ENCODE peak calls at places on chromosomes 4 and X, in seven cellular contexts. One of them, this sample, is unnamed.

GRCh38 chr4:101192244-101192643 is 155.1 kb downstream of the PPP3CA start:
- DNase-seq in stimulated activated CD4-positive, alpha-beta T cell treated with anti-CD3 and anti-CD28 coated beads, Interleukin-2, amount 100 ng/mL, for 48 hours: no peak
- DNase-seq in NCI-H1694 treated with DMSO at 0.1 percent for 48 hours: no peak
- DNase-seq in activated naive CD8-positive, alpha-beta T cell treated with anti-CD3 and anti-CD28 coated beads for 36 hours: no peak
- DNase-seq in SHP77 treated with DMSO at 0.1 percent for 48 hours: no peak
- DNase-seq in BE2C: no peak
- DNase-seq in sciatic nerve: no peak
- DNase-seq in this sample: no peak

GRCh38 chr4:53855886-53856260 is 208.5 kb downstream of the CHIC2 start:
- DNase-seq in activated naive CD8-positive, alpha-beta T cell treated with anti-CD3 and anti-CD28 coated beads for 36 hours: no peak
- DNase-seq in SHP77 treated with DMSO at 0.1 percent for 48 hours: no peak
- DNase-seq in BE2C: no peak
- DNase-seq in sciatic nerve: no peak
- DNase-seq in NCI-H1694 treated with DMSO at 0.1 percent for 48 hours: no peak
- DNase-seq in stimulated activated CD4-positive, alpha-beta T cell treated with anti-CD3 and anti-CD28 coated beads, Interleukin-2, amount 100 ng/mL, for 48 hours: no peak
- DNase-seq in this sample: peak; percentile 91

GRCh38 chrX:41405551-41405950 is 41.6 kb upstream of the NYX start:
- DNase-seq in sciatic nerve: no peak
- DNase-seq in NCI-H1694 treated with DMSO at 0.1 percent for 48 hours: no peak
- DNase-seq in SHP77 treated with DMSO at 0.1 percent for 48 hours: no peak
- DNase-seq in BE2C: no peak
- DNase-seq in activated naive CD8-positive, alpha-beta T cell treated with anti-CD3 and anti-CD28 coated beads for 36 hours: no peak
- DNase-seq in stimulated activated CD4-positive, alpha-beta T cell treated with anti-CD3 and anti-CD28 coated beads, Interleukin-2, amount 100 ng/mL, for 48 hours: no peak
- DNase-seq in this sample: no peak

GRCh38 chr4:17544205-17544604 is 29.2 kb downstream of the CLRN2 start:
- DNase-seq in activated naive CD8-positive, alpha-beta T cell treated with anti-CD3 and anti-CD28 coated beads for 36 hours: no peak
- DNase-seq in sciatic nerve: no peak
- DNase-seq in stimulated activated CD4-positive, alpha-beta T cell treated with anti-CD3 and anti-CD28 coated beads, Interleukin-2, amount 100 ng/mL, for 48 hours: no peak
- DNase-seq in NCI-H1694 treated with DMSO at 0.1 percent for 48 hours: no peak
- DNase-seq in SHP77 treated with DMSO at 0.1 percent for 48 hours: peak; percentile 37
- DNase-seq in BE2C: no peak
- DNase-seq in this sample: no peak

GRCh38 chr4:183255487-183255886 is 64.6 kb downstream of the CLDN22 start:
- DNase-seq in BE2C: no peak
- DNase-seq in NCI-H1694 treated with DMSO at 0.1 percent for 48 hours: no peak
- DNase-seq in activated naive CD8-positive, alpha-beta T cell treated with anti-CD3 and anti-CD28 coated beads for 36 hours: no peak
- DNase-seq in SHP77 treated with DMSO at 0.1 percent for 48 hours: no peak
- DNase-seq in sciatic nerve: no peak
- DNase-seq in stimulated activated CD4-positive, alpha-beta T cell treated with anti-CD3 and anti-CD28 coated beads, Interleukin-2, amount 100 ng/mL, for 48 hours: no peak
- DNase-seq in this sample: no peak

GRCh38 chrX:68940601-68941000 is 111.8 kb downstream of the EFNB1 start:
- DNase-seq in stimulated activated CD4-positive, alpha-beta T cell treated with anti-CD3 and anti-CD28 coated beads, Interleukin-2, amount 100 ng/mL, for 48 hours: no peak
- DNase-seq in sciatic nerve: no peak
- DNase-seq in SHP77 treated with DMSO at 0.1 percent for 48 hours: no peak
- DNase-seq in NCI-H1694 treated with DMSO at 0.1 percent for 48 hours: no peak
- DNase-seq in activated naive CD8-positive, alpha-beta T cell treated with anti-CD3 and anti-CD28 coated beads for 36 hours: no peak
- DNase-seq in BE2C: no peak
- DNase-seq in this sample: no peak

GRCh38 chrX:135513140-135513535 is 7.3 kb upstream of the INTS6L start:
- DNase-seq in SHP77 treated with DMSO at 0.1 percent for 48 hours: no peak
- DNase-seq in stimulated activated CD4-positive, alpha-beta T cell treated with anti-CD3 and anti-CD28 coated beads, Interleukin-2, amount 100 ng/mL, for 48 hours: no peak
- DNase-seq in NCI-H1694 treated with DMSO at 0.1 percent for 48 hours: no peak
- DNase-seq in activated naive CD8-positive, alpha-beta T cell treated with anti-CD3 and anti-CD28 coated beads for 36 hours: no peak
- DNase-seq in BE2C: no peak
- DNase-seq in sciatic nerve: no peak
- DNase-seq in this sample: no peak

GRCh38 chr4:3836041-3836801 is 70.0 kb downstream of the ADRA2C start:
- DNase-seq in SHP77 treated with DMSO at 0.1 percent for 48 hours: no peak
- DNase-seq in stimulated activated CD4-positive, alpha-beta T cell treated with anti-CD3 and anti-CD28 coated beads, Interleukin-2, amount 100 ng/mL, for 48 hours: no peak
- DNase-seq in NCI-H1694 treated with DMSO at 0.1 percent for 48 hours: no peak
- DNase-seq in sciatic nerve: no peak
- DNase-seq in activated naive CD8-positive, alpha-beta T cell treated with anti-CD3 and anti-CD28 coated beads for 36 hours: no peak
- DNase-seq in BE2C: peak; percentile 41
- DNase-seq in this sample: no peak

GRCh38 chrX:72030431-72030830 is 101.3 kb downstream of the RTL5 start:
- DNase-seq in activated naive CD8-positive, alpha-beta T cell treated with anti-CD3 and anti-CD28 coated beads for 36 hours: no peak
- DNase-seq in NCI-H1694 treated with DMSO at 0.1 percent for 48 hours: no peak
- DNase-seq in sciatic nerve: no peak
- DNase-seq in stimulated activated CD4-positive, alpha-beta T cell treated with anti-CD3 and anti-CD28 coated beads, Interleukin-2, amount 100 ng/mL, for 48 hours: no peak
- DNase-seq in SHP77 treated with DMSO at 0.1 percent for 48 hours: no peak
- DNase-seq in BE2C: no peak
- DNase-seq in this sample: no peak

GRCh38 chr4:47315346-47315745 is 148.2 kb downstream of the COMMD8 start:
- DNase-seq in sciatic nerve: no peak
- DNase-seq in NCI-H1694 treated with DMSO at 0.1 percent for 48 hours: no peak
- DNase-seq in activated naive CD8-positive, alpha-beta T cell treated with anti-CD3 and anti-CD28 coated beads for 36 hours: no peak
- DNase-seq in SHP77 treated with DMSO at 0.1 percent for 48 hours: no peak
- DNase-seq in BE2C: no peak
- DNase-seq in stimulated activated CD4-positive, alpha-beta T cell treated with anti-CD3 and anti-CD28 coated beads, Interleukin-2, amount 100 ng/mL, for 48 hours: no peak
- DNase-seq in this sample: peak; percentile 80

GRCh38 chrX:17613979-17614572 is 123.2 kb upstream of the SCML1 start:
- DNase-seq in activated naive CD8-positive, alpha-beta T cell treated with anti-CD3 and anti-CD28 coated beads for 36 hours: peak; percentile 16
- DNase-seq in SHP77 treated with DMSO at 0.1 percent for 48 hours: no peak
- DNase-seq in BE2C: no peak
- DNase-seq in sciatic nerve: no peak
- DNase-seq in NCI-H1694 treated with DMSO at 0.1 percent for 48 hours: no peak
- DNase-seq in stimulated activated CD4-positive, alpha-beta T cell treated with anti-CD3 and anti-CD28 coated beads, Interleukin-2, amount 100 ng/mL, for 48 hours: no peak
- DNase-seq in this sample: peak; percentile 51

GRCh38 chr4:105637409-105638258 is 70.9 kb downstream of the INTS12 start:
- DNase-seq in SHP77 treated with DMSO at 0.1 percent for 48 hours: peak; percentile 45
- DNase-seq in BE2C: peak; percentile 79
- DNase-seq in stimulated activated CD4-positive, alpha-beta T cell treated with anti-CD3 and anti-CD28 coated beads, Interleukin-2, amount 100 ng/mL, for 48 hours: no peak
- DNase-seq in activated naive CD8-positive, alpha-beta T cell treated with anti-CD3 and anti-CD28 coated beads for 36 hours: no peak
- DNase-seq in sciatic nerve: peak; percentile 80
- DNase-seq in NCI-H1694 treated with DMSO at 0.1 percent for 48 hours: peak; percentile 3
- DNase-seq in this sample: peak; percentile 3

GRCh38 chr4:4327652-4328121 is 37.6 kb downstream of the ZBTB49 start:
- DNase-seq in BE2C: peak; percentile 42
- DNase-seq in activated naive CD8-positive, alpha-beta T cell treated with anti-CD3 and anti-CD28 coated beads for 36 hours: no peak
- DNase-seq in sciatic nerve: peak; percentile 55
- DNase-seq in NCI-H1694 treated with DMSO at 0.1 percent for 48 hours: no peak
- DNase-seq in stimulated activated CD4-positive, alpha-beta T cell treated with anti-CD3 and anti-CD28 coated beads, Interleukin-2, amount 100 ng/mL, for 48 hours: no peak
- DNase-seq in SHP77 treated with DMSO at 0.1 percent for 48 hours: no peak
- DNase-seq in this sample: no peak

GRCh38 chr4:155666701-155667537 is at the start of gene GUCY1A1:
- DNase-seq in BE2C: peak; percentile 71
- DNase-seq in SHP77 treated with DMSO at 0.1 percent for 48 hours: peak; percentile 33
- DNase-seq in activated naive CD8-positive, alpha-beta T cell treated with anti-CD3 and anti-CD28 coated beads for 36 hours: peak; percentile 24
- DNase-seq in stimulated activated CD4-positive, alpha-beta T cell treated with anti-CD3 and anti-CD28 coated beads, Interleukin-2, amount 100 ng/mL, for 48 hours: peak; percentile 4
- DNase-seq in sciatic nerve: peak; percentile 62
- DNase-seq in NCI-H1694 treated with DMSO at 0.1 percent for 48 hours: no peak
- DNase-seq in this sample: no peak

GRCh38 chr4:181261279-181261678 is 981.9 kb upstream of the TENM3 start:
- DNase-seq in activated naive CD8-positive, alpha-beta T cell treated with anti-CD3 and anti-CD28 coated beads for 36 hours: no peak
- DNase-seq in stimulated activated CD4-positive, alpha-beta T cell treated with anti-CD3 and anti-CD28 coated beads, Interleukin-2, amount 100 ng/mL, for 48 hours: no peak
- DNase-seq in sciatic nerve: no peak
- DNase-seq in NCI-H1694 treated with DMSO at 0.1 percent for 48 hours: no peak
- DNase-seq in BE2C: no peak
- DNase-seq in SHP77 treated with DMSO at 0.1 percent for 48 hours: no peak
- DNase-seq in this sample: peak; percentile 32

GRCh38 chr4:166143227-166143626 is 270.2 kb downstream of the TLL1 start:
- DNase-seq in stimulated activated CD4-positive, alpha-beta T cell treated with anti-CD3 and anti-CD28 coated beads, Interleukin-2, amount 100 ng/mL, for 48 hours: no peak
- DNase-seq in sciatic nerve: no peak
- DNase-seq in BE2C: no peak
- DNase-seq in activated naive CD8-positive, alpha-beta T cell treated with anti-CD3 and anti-CD28 coated beads for 36 hours: peak; percentile 1
- DNase-seq in SHP77 treated with DMSO at 0.1 percent for 48 hours: no peak
- DNase-seq in NCI-H1694 treated with DMSO at 0.1 percent for 48 hours: no peak
- DNase-seq in this sample: no peak

GRCh38 chr4:156476359-156476758 is 495.2 kb downstream of the PDGFC start:
- DNase-seq in activated naive CD8-positive, alpha-beta T cell treated with anti-CD3 and anti-CD28 coated beads for 36 hours: no peak
- DNase-seq in stimulated activated CD4-positive, alpha-beta T cell treated with anti-CD3 and anti-CD28 coated beads, Interleukin-2, amount 100 ng/mL, for 48 hours: no peak
- DNase-seq in NCI-H1694 treated with DMSO at 0.1 percent for 48 hours: no peak
- DNase-seq in sciatic nerve: no peak
- DNase-seq in BE2C: no peak
- DNase-seq in SHP77 treated with DMSO at 0.1 percent for 48 hours: no peak
- DNase-seq in this sample: peak; percentile 98

GRCh38 chr4:71677568-71677967 is 106.3 kb downstream of the GC start:
- DNase-seq in activated naive CD8-positive, alpha-beta T cell treated with anti-CD3 and anti-CD28 coated beads for 36 hours: no peak
- DNase-seq in stimulated activated CD4-positive, alpha-beta T cell treated with anti-CD3 and anti-CD28 coated beads, Interleukin-2, amount 100 ng/mL, for 48 hours: no peak
- DNase-seq in SHP77 treated with DMSO at 0.1 percent for 48 hours: no peak
- DNase-seq in BE2C: no peak
- DNase-seq in sciatic nerve: no peak
- DNase-seq in NCI-H1694 treated with DMSO at 0.1 percent for 48 hours: no peak
- DNase-seq in this sample: no peak

GRCh38 chrX:48025561-48025960 is 18.8 kb downstream of the SPACA5 start:
- DNase-seq in sciatic nerve: no peak
- DNase-seq in BE2C: peak; percentile 42
- DNase-seq in activated naive CD8-positive, alpha-beta T cell treated with anti-CD3 and anti-CD28 coated beads for 36 hours: no peak
- DNase-seq in SHP77 treated with DMSO at 0.1 percent for 48 hours: no peak
- DNase-seq in stimulated activated CD4-positive, alpha-beta T cell treated with anti-CD3 and anti-CD28 coated beads, Interleukin-2, amount 100 ng/mL, for 48 hours: peak; percentile 31
- DNase-seq in NCI-H1694 treated with DMSO at 0.1 percent for 48 hours: peak; percentile 17
- DNase-seq in this sample: peak; percentile 61

GRCh38 chrX:40938418-40938817 is 146.8 kb upstream of the USP9X start:
- DNase-seq in SHP77 treated with DMSO at 0.1 percent for 48 hours: no peak
- DNase-seq in activated naive CD8-positive, alpha-beta T cell treated with anti-CD3 and anti-CD28 coated beads for 36 hours: no peak
- DNase-seq in sciatic nerve: no peak
- DNase-seq in BE2C: no peak
- DNase-seq in NCI-H1694 treated with DMSO at 0.1 percent for 48 hours: no peak
- DNase-seq in stimulated activated CD4-positive, alpha-beta T cell treated with anti-CD3 and anti-CD28 coated beads, Interleukin-2, amount 100 ng/mL, for 48 hours: no peak
- DNase-seq in this sample: peak; percentile 46

GRCh38 chrX:129653985-129654651 is 638 bp downstream of the APLN start:
- DNase-seq in NCI-H1694 treated with DMSO at 0.1 percent for 48 hours: no peak
- DNase-seq in sciatic nerve: peak; percentile 63
- DNase-seq in SHP77 treated with DMSO at 0.1 percent for 48 hours: no peak
- DNase-seq in stimulated activated CD4-positive, alpha-beta T cell treated with anti-CD3 and anti-CD28 coated beads, Interleukin-2, amount 100 ng/mL, for 48 hours: no peak
- DNase-seq in activated naive CD8-positive, alpha-beta T cell treated with anti-CD3 and anti-CD28 coated beads for 36 hours: peak; percentile 36
- DNase-seq in BE2C: peak; percentile 28
- DNase-seq in this sample: no peak

GRCh38 chrX:70219938-70220764 is 14.3 kb upstream of the AWAT1 start:
- DNase-seq in activated naive CD8-positive, alpha-beta T cell treated with anti-CD3 and anti-CD28 coated beads for 36 hours: no peak
- DNase-seq in stimulated activated CD4-positive, alpha-beta T cell treated with anti-CD3 and anti-CD28 coated beads, Interleukin-2, amount 100 ng/mL, for 48 hours: no peak
- DNase-seq in BE2C: no peak
- DNase-seq in SHP77 treated with DMSO at 0.1 percent for 48 hours: peak; percentile 87
- DNase-seq in sciatic nerve: no peak
- DNase-seq in NCI-H1694 treated with DMSO at 0.1 percent for 48 hours: peak; percentile 34
- DNase-seq in this sample: peak; percentile 1

GRCh38 chr4:95165926-95166524 is 382.7 kb downstream of the UNC5C start:
- DNase-seq in BE2C: peak; percentile 51
- DNase-seq in NCI-H1694 treated with DMSO at 0.1 percent for 48 hours: peak; percentile 44
- DNase-seq in SHP77 treated with DMSO at 0.1 percent for 48 hours: no peak
- DNase-seq in activated naive CD8-positive, alpha-beta T cell treated with anti-CD3 and anti-CD28 coated beads for 36 hours: peak; percentile 6
- DNase-seq in stimulated activated CD4-positive, alpha-beta T cell treated with anti-CD3 and anti-CD28 coated beads, Interleukin-2, amount 100 ng/mL, for 48 hours: no peak
- DNase-seq in sciatic nerve: no peak
- DNase-seq in this sample: peak; percentile 65

GRCh38 chrX:12360389-12360788 is 222.1 kb downstream of the FRMPD4 start:
- DNase-seq in stimulated activated CD4-positive, alpha-beta T cell treated with anti-CD3 and anti-CD28 coated beads, Interleukin-2, amount 100 ng/mL, for 48 hours: no peak
- DNase-seq in NCI-H1694 treated with DMSO at 0.1 percent for 48 hours: no peak
- DNase-seq in SHP77 treated with DMSO at 0.1 percent for 48 hours: no peak
- DNase-seq in activated naive CD8-positive, alpha-beta T cell treated with anti-CD3 and anti-CD28 coated beads for 36 hours: no peak
- DNase-seq in sciatic nerve: no peak
- DNase-seq in BE2C: no peak
- DNase-seq in this sample: peak; percentile 86

GRCh38 chr4:180028682-180029081 is 2214.5 kb upstream of the TENM3 start:
- DNase-seq in activated naive CD8-positive, alpha-beta T cell treated with anti-CD3 and anti-CD28 coated beads for 36 hours: peak; percentile 10
- DNase-seq in sciatic nerve: no peak
- DNase-seq in stimulated activated CD4-positive, alpha-beta T cell treated with anti-CD3 and anti-CD28 coated beads, Interleukin-2, amount 100 ng/mL, for 48 hours: no peak
- DNase-seq in BE2C: peak; percentile 82
- DNase-seq in SHP77 treated with DMSO at 0.1 percent for 48 hours: no peak
- DNase-seq in NCI-H1694 treated with DMSO at 0.1 percent for 48 hours: peak; percentile 1
- DNase-seq in this sample: peak; percentile 55

GRCh38 chr4:25568788-25569231 is 86.8 kb upstream of the SLC34A2 start:
- DNase-seq in NCI-H1694 treated with DMSO at 0.1 percent for 48 hours: no peak
- DNase-seq in activated naive CD8-positive, alpha-beta T cell treated with anti-CD3 and anti-CD28 coated beads for 36 hours: no peak
- DNase-seq in sciatic nerve: no peak
- DNase-seq in SHP77 treated with DMSO at 0.1 percent for 48 hours: no peak
- DNase-seq in BE2C: no peak
- DNase-seq in stimulated activated CD4-positive, alpha-beta T cell treated with anti-CD3 and anti-CD28 coated beads, Interleukin-2, amount 100 ng/mL, for 48 hours: no peak
- DNase-seq in this sample: no peak

GRCh38 chrX:42229533-42229932 is 306.2 kb upstream of the CASK start:
- DNase-seq in BE2C: no peak
- DNase-seq in NCI-H1694 treated with DMSO at 0.1 percent for 48 hours: no peak
- DNase-seq in sciatic nerve: no peak
- DNase-seq in stimulated activated CD4-positive, alpha-beta T cell treated with anti-CD3 and anti-CD28 coated beads, Interleukin-2, amount 100 ng/mL, for 48 hours: no peak
- DNase-seq in activated naive CD8-positive, alpha-beta T cell treated with anti-CD3 and anti-CD28 coated beads for 36 hours: no peak
- DNase-seq in SHP77 treated with DMSO at 0.1 percent for 48 hours: no peak
- DNase-seq in this sample: no peak

GRCh38 chrX:106730385-106730784 is 3.9 kb downstream of the RNF128 start:
- DNase-seq in stimulated activated CD4-positive, alpha-beta T cell treated with anti-CD3 and anti-CD28 coated beads, Interleukin-2, amount 100 ng/mL, for 48 hours: no peak
- DNase-seq in activated naive CD8-positive, alpha-beta T cell treated with anti-CD3 and anti-CD28 coated beads for 36 hours: no peak
- DNase-seq in BE2C: no peak
- DNase-seq in SHP77 treated with DMSO at 0.1 percent for 48 hours: no peak
- DNase-seq in NCI-H1694 treated with DMSO at 0.1 percent for 48 hours: no peak
- DNase-seq in sciatic nerve: no peak
- DNase-seq in this sample: peak; percentile 22

GRCh38 chrX:115367956-115368355 is 78.4 kb downstream of the LUZP4 start:
- DNase-seq in NCI-H1694 treated with DMSO at 0.1 percent for 48 hours: no peak
- DNase-seq in activated naive CD8-positive, alpha-beta T cell treated with anti-CD3 and anti-CD28 coated beads for 36 hours: no peak
- DNase-seq in stimulated activated CD4-positive, alpha-beta T cell treated with anti-CD3 and anti-CD28 coated beads, Interleukin-2, amount 100 ng/mL, for 48 hours: no peak
- DNase-seq in BE2C: no peak
- DNase-seq in SHP77 treated with DMSO at 0.1 percent for 48 hours: no peak
- DNase-seq in sciatic nerve: no peak
- DNase-seq in this sample: peak; percentile 18

GRCh38 chr4:171846232-171846631 is 33.0 kb downstream of the GALNTL6 start:
- DNase-seq in sciatic nerve: no peak
- DNase-seq in NCI-H1694 treated with DMSO at 0.1 percent for 48 hours: peak; percentile 27
- DNase-seq in BE2C: peak; percentile 84
- DNase-seq in activated naive CD8-positive, alpha-beta T cell treated with anti-CD3 and anti-CD28 coated beads for 36 hours: no peak
- DNase-seq in SHP77 treated with DMSO at 0.1 percent for 48 hours: peak; percentile 22
- DNase-seq in stimulated activated CD4-positive, alpha-beta T cell treated with anti-CD3 and anti-CD28 coated beads, Interleukin-2, amount 100 ng/mL, for 48 hours: no peak
- DNase-seq in this sample: no peak

GRCh38 chr4:183353557-183353956 is 31.3 kb upstream of the CLDN24 start:
- DNase-seq in activated naive CD8-positive, alpha-beta T cell treated with anti-CD3 and anti-CD28 coated beads for 36 hours: no peak
- DNase-seq in SHP77 treated with DMSO at 0.1 percent for 48 hours: no peak
- DNase-seq in BE2C: no peak
- DNase-seq in stimulated activated CD4-positive, alpha-beta T cell treated with anti-CD3 and anti-CD28 coated beads, Interleukin-2, amount 100 ng/mL, for 48 hours: no peak
- DNase-seq in sciatic nerve: peak; percentile 7
- DNase-seq in NCI-H1694 treated with DMSO at 0.1 percent for 48 hours: no peak
- DNase-seq in this sample: no peak

GRCh38 chr4:76200771-76201224 is 12.8 kb downstream of the SCARB2 start:
- DNase-seq in BE2C: no peak
- DNase-seq in NCI-H1694 treated with DMSO at 0.1 percent for 48 hours: no peak
- DNase-seq in activated naive CD8-positive, alpha-beta T cell treated with anti-CD3 and anti-CD28 coated beads for 36 hours: peak; percentile 27
- DNase-seq in SHP77 treated with DMSO at 0.1 percent for 48 hours: peak; percentile 83
- DNase-seq in stimulated activated CD4-positive, alpha-beta T cell treated with anti-CD3 and anti-CD28 coated beads, Interleukin-2, amount 100 ng/mL, for 48 hours: no peak
- DNase-seq in sciatic nerve: no peak
- DNase-seq in this sample: no peak

GRCh38 chr4:159121371-159121770 is 18.5 kb downstream of the RAPGEF2 start:
- DNase-seq in NCI-H1694 treated with DMSO at 0.1 percent for 48 hours: no peak
- DNase-seq in sciatic nerve: no peak
- DNase-seq in SHP77 treated with DMSO at 0.1 percent for 48 hours: no peak
- DNase-seq in activated naive CD8-positive, alpha-beta T cell treated with anti-CD3 and anti-CD28 coated beads for 36 hours: no peak
- DNase-seq in stimulated activated CD4-positive, alpha-beta T cell treated with anti-CD3 and anti-CD28 coated beads, Interleukin-2, amount 100 ng/mL, for 48 hours: no peak
- DNase-seq in BE2C: no peak
- DNase-seq in this sample: no peak

GRCh38 chr4:156672924-156673323 is 298.7 kb downstream of the PDGFC start:
- DNase-seq in NCI-H1694 treated with DMSO at 0.1 percent for 48 hours: no peak
- DNase-seq in BE2C: no peak
- DNase-seq in stimulated activated CD4-positive, alpha-beta T cell treated with anti-CD3 and anti-CD28 coated beads, Interleukin-2, amount 100 ng/mL, for 48 hours: no peak
- DNase-seq in activated naive CD8-positive, alpha-beta T cell treated with anti-CD3 and anti-CD28 coated beads for 36 hours: no peak
- DNase-seq in SHP77 treated with DMSO at 0.1 percent for 48 hours: no peak
- DNase-seq in sciatic nerve: no peak
- DNase-seq in this sample: no peak

GRCh38 chr4:992297-993110 is 700 bp downstream of the SLC26A1 start:
- DNase-seq in BE2C: no peak
- DNase-seq in sciatic nerve: no peak
- DNase-seq in NCI-H1694 treated with DMSO at 0.1 percent for 48 hours: no peak
- DNase-seq in stimulated activated CD4-positive, alpha-beta T cell treated with anti-CD3 and anti-CD28 coated beads, Interleukin-2, amount 100 ng/mL, for 48 hours: no peak
- DNase-seq in SHP77 treated with DMSO at 0.1 percent for 48 hours: no peak
- DNase-seq in activated naive CD8-positive, alpha-beta T cell treated with anti-CD3 and anti-CD28 coated beads for 36 hours: no peak
- DNase-seq in this sample: peak; percentile 30

GRCh38 chr4:147737623-147738022 is 5.7 kb downstream of the ARHGAP10 start:
- DNase-seq in NCI-H1694 treated with DMSO at 0.1 percent for 48 hours: no peak
- DNase-seq in BE2C: no peak
- DNase-seq in SHP77 treated with DMSO at 0.1 percent for 48 hours: no peak
- DNase-seq in sciatic nerve: no peak
- DNase-seq in activated naive CD8-positive, alpha-beta T cell treated with anti-CD3 and anti-CD28 coated beads for 36 hours: no peak
- DNase-seq in stimulated activated CD4-positive, alpha-beta T cell treated with anti-CD3 and anti-CD28 coated beads, Interleukin-2, amount 100 ng/mL, for 48 hours: no peak
- DNase-seq in this sample: no peak

GRCh38 chr4:173367946-173368345 is 2.8 kb upstream of the SAP30 start:
- DNase-seq in NCI-H1694 treated with DMSO at 0.1 percent for 48 hours: no peak
- DNase-seq in activated naive CD8-positive, alpha-beta T cell treated with anti-CD3 and anti-CD28 coated beads for 36 hours: no peak
- DNase-seq in BE2C: no peak
- DNase-seq in stimulated activated CD4-positive, alpha-beta T cell treated with anti-CD3 and anti-CD28 coated beads, Interleukin-2, amount 100 ng/mL, for 48 hours: no peak
- DNase-seq in SHP77 treated with DMSO at 0.1 percent for 48 hours: no peak
- DNase-seq in sciatic nerve: no peak
- DNase-seq in this sample: peak; percentile 27

GRCh38 chr4:177301127-177301639 is 8.5 kb upstream of the NEIL3 start:
- DNase-seq in BE2C: no peak
- DNase-seq in sciatic nerve: no peak
- DNase-seq in NCI-H1694 treated with DMSO at 0.1 percent for 48 hours: no peak
- DNase-seq in activated naive CD8-positive, alpha-beta T cell treated with anti-CD3 and anti-CD28 coated beads for 36 hours: no peak
- DNase-seq in stimulated activated CD4-positive, alpha-beta T cell treated with anti-CD3 and anti-CD28 coated beads, Interleukin-2, amount 100 ng/mL, for 48 hours: no peak
- DNase-seq in SHP77 treated with DMSO at 0.1 percent for 48 hours: no peak
- DNase-seq in this sample: no peak

This sample was measured in IMR-90.